ENCODE peak calls at places on chromosomes 7 and 10, in four cellular contexts. M, B, Z and T are unnamed samples.

GRCh38 chr7:27129729-27130539 is 623 bp downstream of the HOXA4 start:
- DNase-seq in Z (peak; percentile 29), B (no peak), M (peak; percentile 7), T (no peak)

GRCh38 chr7:115230882-115231508 is 309.1 kb downstream of the MDFIC start:
- DNase-seq in M (peak; percentile 95), Z (peak; percentile 96), B (peak; percentile 46), T (peak; percentile 55)

GRCh38 chr10:119159332-119159731 is 6.2 kb downstream of the SFXN4 start:
- DNase-seq in M (no peak), B (no peak), Z (no peak), T (no peak)

GRCh38 chr10:65358565-65358964 is 1567.3 kb upstream of the LRRTM3 start:
- DNase-seq in B (no peak), M (peak; percentile 40), Z (peak; percentile 4), T (no peak)

GRCh38 chr10:32182476-32182875 is 126.3 kb upstream of the KIF5B start:
- DNase-seq in Z (no peak), M (no peak), B (no peak), T (no peak)

GRCh38 chr10:127243490-127244272 is 47.3 kb upstream of the INSYN2A start:
- DNase-seq in B (peak; percentile 57), M (peak; percentile 45), Z (peak; percentile 13), T (peak; percentile 31)

GRCh38 chr10:92697663-92698511 is 8.1 kb downstream of the HHEX start:
- DNase-seq in Z (no peak), B (peak; percentile 23), M (peak; percentile 17), T (no peak)

GRCh38 chr7:24504040-24504439 is 69.2 kb upstream of the PALS2 start:
- DNase-seq in B (no peak), Z (no peak), M (no peak), T (no peak)

GRCh38 chr10:92575961-92576360 is 2.1 kb upstream of the IDE start:
- DNase-seq in Z (peak; percentile 72), B (no peak), M (peak; percentile 59), T (no peak)

GRCh38 chr10:7587168-7587864 is 79.5 kb downstream of the ITIH5 start:
- DNase-seq in Z (no peak), B (no peak), M (no peak), T (no peak)

GRCh38 chr10:7547825-7548224 is 118.9 kb downstream of the ITIH5 start:
- DNase-seq in B (no peak), M (no peak), Z (no peak), T (no peak)

GRCh38 chr10:118300266-118300665 is 41.9 kb downstream of the FAM204A start:
- DNase-seq in M (no peak), B (no peak), Z (no peak), T (no peak)

GRCh38 chr7:13945670-13946069 is 43.8 kb downstream of the ETV1 start:
- DNase-seq in M (peak; percentile 55), B (no peak), Z (peak; percentile 76), T (no peak)

GRCh38 chr10:47045331-47045861 is 134.2 kb downstream of the PTPN20 start:
- DNase-seq in B (no peak), M (no peak), Z (no peak), T (no peak)

GRCh38 chr10:118958984-118959916 is 70.3 kb upstream of the NANOS1 start:
- DNase-seq in Z (peak; percentile 53), M (peak; percentile 49), B (peak; percentile 61), T (peak; percentile 63)

GRCh38 chr7:100493476-100494264 is 9.9 kb downstream of the NYAP1 start:
- DNase-seq in B (no peak), Z (peak; percentile 38), M (peak; percentile 41), T (no peak)

GRCh38 chr10:74189999-74190421 is 39.0 kb downstream of the ADK start:
- DNase-seq in Z (peak; percentile 92), M (peak; percentile 90), B (no peak), T (peak; percentile 53)

GRCh38 chr10:88852327-88852726 is 683 bp upstream of the ANKRD22 start:
- DNase-seq in M (no peak), B (no peak), Z (no peak), T (no peak)

GRCh38 chr10:88849224-88849623 is 2.4 kb downstream of the ANKRD22 start:
- DNase-seq in B (no peak), M (peak; percentile 27), Z (peak; percentile 48), T (no peak)

GRCh38 chr10:88850712-88851111 is 932 bp downstream of the ANKRD22 start:
- DNase-seq in B (no peak), Z (no peak), M (no peak), T (no peak)

GRCh38 chr10:88851706-88852105 is at the start of gene ANKRD22:
- DNase-seq in M (peak; percentile 18), B (peak; percentile 25), Z (peak; percentile 57), T (no peak)

DNA sequence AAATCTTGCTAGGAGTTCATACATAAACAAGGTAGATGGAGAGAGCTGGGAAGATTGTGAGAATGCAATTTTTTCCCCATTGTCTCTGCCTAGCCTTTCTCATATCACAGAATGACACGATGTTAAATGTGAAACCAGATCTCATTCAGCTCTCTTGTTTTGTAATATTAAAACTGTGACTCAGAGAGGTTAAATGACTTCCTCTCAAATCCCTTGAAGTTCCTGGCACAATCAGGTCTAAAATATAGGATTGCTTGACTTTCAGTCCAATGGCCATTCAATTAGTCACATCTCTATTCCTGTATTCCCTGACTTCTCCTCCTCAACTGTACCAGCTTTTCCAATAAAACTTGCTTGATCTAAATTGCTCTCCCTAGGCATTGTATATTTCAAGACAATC is 3.1 kb downstream of the ANKRD22 start:
- DNase-seq in B (no peak), M (peak; percentile 61), Z (peak; percentile 88), T (no peak)
- H3K4me2 ChIP-seq in B (peak overlapping the region; percentile 40), M (no peak overlapping the region), Z (peak overlapping the region; percentile 64), T (no peak overlapping the region)

GRCh38 chr10:103764296-103765088 is 90.9 kb downstream of the SH3PXD2A start:
- DNase-seq in M (no peak), Z (no peak), B (no peak), T (no peak)

GRCh38 chr10:103765168-103765567 is 90.2 kb downstream of the SH3PXD2A start:
- DNase-seq in B (no peak), Z (peak; percentile 89), M (peak; percentile 61), T (no peak)

GRCh38 chr10:103762924-103763323 is 92.5 kb downstream of the SH3PXD2A start:
- DNase-seq in M (no peak), Z (no peak), B (no peak), T (no peak)

GRCh38 chr10:103762166-103762565 is 93.2 kb downstream of the SH3PXD2A start:
- DNase-seq in Z (no peak), B (no peak), M (no peak), T (no peak)

GRCh38 chr10:103763374-103764202 is 91.8 kb downstream of the SH3PXD2A start:
- DNase-seq in M (peak; percentile 34), B (no peak), Z (no peak), T (peak; percentile 54)
- H3K4me2 ChIP-seq in M (no peak overlapping the region), B (peak overlapping the region; percentile 32), Z (no peak overlapping the region), T (no peak overlapping the region)

DNA sequence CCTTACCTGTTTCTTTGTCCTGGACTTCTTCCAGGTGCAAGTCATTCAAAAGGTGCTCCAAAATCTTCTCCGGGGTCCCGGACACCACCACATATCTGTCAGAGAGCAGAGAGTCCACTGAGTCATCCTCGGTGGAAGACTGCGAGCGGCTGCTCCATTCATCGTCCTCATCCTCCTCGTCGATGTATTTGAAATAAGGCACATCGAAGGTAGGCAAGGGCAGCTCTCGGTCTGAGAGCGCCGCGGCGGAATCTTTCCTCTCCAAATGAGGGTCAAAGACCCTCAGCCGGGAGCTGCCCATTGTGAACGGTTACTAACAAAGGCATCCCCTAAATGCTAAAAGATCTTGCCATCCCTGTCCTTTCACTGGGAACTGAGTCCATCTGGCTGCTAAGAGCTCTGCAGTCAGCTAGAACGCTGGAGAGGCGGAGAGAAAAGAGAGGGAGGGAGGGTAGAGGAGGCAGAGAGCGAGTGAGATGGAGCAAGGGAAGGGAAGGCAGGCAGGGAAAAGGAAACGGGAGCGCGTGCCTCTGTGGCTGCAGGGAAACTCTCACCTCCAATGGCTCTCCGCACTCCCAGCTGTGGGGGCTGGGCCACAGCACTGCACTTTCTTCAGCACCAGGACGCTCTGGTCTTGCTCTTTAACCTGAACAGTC is 163.5 kb downstream of the RAPGEF5 start:
- DNase-seq in M (peak; percentile 50), Z (peak; percentile 62), B (no peak), T (no peak)
- H3K4me2 ChIP-seq in M (no peak overlapping the region), Z (peak overlapping the region; percentile 83), B (no peak overlapping the region), T (no peak overlapping the region)

GRCh38 chr7:95977994-95978393 is 205.6 kb downstream of the DYNC1I1 start:
- DNase-seq in Z (no peak), B (no peak), M (no peak), T (no peak)

GRCh38 chr7:95974108-95974507 is 201.8 kb downstream of the DYNC1I1 start:
- DNase-seq in B (no peak), Z (no peak), M (no peak), T (no peak)

GRCh38 chr7:95971716-95972115 is 199.4 kb downstream of the DYNC1I1 start:
- DNase-seq in Z (no peak), B (no peak), M (no peak), T (no peak)

GRCh38 chr7:95976369-95976768 is 204.0 kb downstream of the DYNC1I1 start:
- DNase-seq in M (no peak), B (no peak), Z (no peak), T (no peak)

DNA sequence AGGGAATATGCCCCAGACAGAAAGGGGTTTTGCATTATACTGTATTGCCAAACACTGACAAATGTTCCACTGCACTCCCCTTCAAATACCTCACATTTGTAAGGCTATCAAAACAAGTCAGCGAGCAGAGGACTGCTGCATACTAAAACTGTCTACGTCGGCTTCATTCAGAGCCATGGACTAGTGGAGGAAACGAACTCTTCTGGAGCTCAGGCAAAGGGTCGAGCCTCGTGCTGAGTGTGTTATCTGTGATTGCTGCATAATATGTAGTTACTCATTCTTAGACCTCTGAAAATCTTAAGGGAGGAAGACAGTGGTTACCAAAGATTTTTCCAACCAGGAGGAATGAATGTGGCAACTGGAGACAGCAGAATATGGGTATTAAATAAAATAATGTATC is 200.2 kb downstream of the DYNC1I1 start:
- DNase-seq in B (no peak), Z (no peak), M (no peak), T (no peak)
- H3K4me2 ChIP-seq in B (no peak overlapping the region), Z (no peak overlapping the region), M (no peak overlapping the region), T (no peak overlapping the region)